ENCODE peak calls at places on chromosome 12, in five cellular contexts. D is tibial nerve, Q is fibroblast of lung, S is heart left ventricle, L is breast epithelium. X is an unnamed sample.

GRCh38 chr12:31756977-31757420 is 28.2 kb upstream of the AMN1 start:
- DNase-seq in D (no peak), Q (peak), S (no peak), L (no peak), X (no peak)

GRCh38 chr12:105047303-105047702 is 37.0 kb downstream of the ALDH1L2 start:
- DNase-seq in D (no peak), Q (no peak), S (no peak), L (no peak), X (no peak)

GRCh38 chr12:117322428-117322827 is 39.0 kb downstream of the NOS1 start:
- DNase-seq in D (no peak), Q (no peak), S (no peak), L (no peak), X (no peak)

GRCh38 chr12:85405781-85406522 is 125.9 kb downstream of the ALX1 start:
- DNase-seq in D (no peak), Q (peak), S (no peak), L (no peak), X (no peak)

GRCh38 chr12:16950041-16950677 is 344.2 kb upstream of the LMO3 start:
- DNase-seq in D (no peak), Q (no peak), S (no peak), L (no peak), X (no peak)

GRCh38 chr12:42969357-42969756 is 379.8 kb upstream of the PRICKLE1 start:
- DNase-seq in D (peak), Q (no peak), S (no peak), L (no peak), X (no peak)

GRCh38 chr12:123142518-123142840 is 8.4 kb downstream of the PITPNM2 start:
- DNase-seq in D (no peak), Q (no peak), S (no peak), L (no peak), X (no peak)

GRCh38 chr12:71865166-71865713 is 25.7 kb downstream of the TBC1D15 start:
- DNase-seq in D (no peak), Q (peak), S (no peak), L (no peak), X (no peak)

GRCh38 chr12:41972196-41972994 is 172.3 kb downstream of the GXYLT1 start:
- DNase-seq in D (no peak), Q (peak), S (no peak), L (no peak), X (no peak)

GRCh38 chr12:69284131-69284530 is 44.8 kb downstream of the CPSF6 start:
- DNase-seq in D (peak), Q (peak), S (peak), L (no peak), X (peak)

GRCh38 chr12:98151984-98152383 is 363.4 kb upstream of the TMPO start:
- DNase-seq in D (no peak), Q (no peak), S (no peak), L (no peak), X (no peak)

GRCh38 chr12:98151105-98151504 is 364.3 kb upstream of the TMPO start:
- DNase-seq in D (no peak), Q (no peak), S (no peak), L (no peak), X (no peak)

GRCh38 chr12:98156697-98157096 is 358.7 kb upstream of the TMPO start:
- DNase-seq in D (no peak), Q (no peak), S (no peak), L (no peak), X (no peak)

GRCh38 chr12:98149270-98149669 is 366.1 kb upstream of the TMPO start:
- DNase-seq in D (no peak), Q (no peak), S (no peak), L (no peak), X (no peak)

GRCh38 chr12:98154850-98155249 is 360.5 kb upstream of the TMPO start:
- DNase-seq in D (no peak), Q (peak), S (no peak), L (no peak), X (no peak)
- TF ChIP-seq CTCF in D (no peak), Q (no peak), S (peak), L (peak), X (no peak)

GRCh38 chr12:92943482-92944250 is 14.6 kb upstream of the EEA1 start:
- DNase-seq in D (no peak), Q (peak), S (no peak), L (no peak), X (no peak)
- TF ChIP-seq CTCF in D (no peak), Q (no peak), S (peak), L (no peak), X (no peak)

DNA sequence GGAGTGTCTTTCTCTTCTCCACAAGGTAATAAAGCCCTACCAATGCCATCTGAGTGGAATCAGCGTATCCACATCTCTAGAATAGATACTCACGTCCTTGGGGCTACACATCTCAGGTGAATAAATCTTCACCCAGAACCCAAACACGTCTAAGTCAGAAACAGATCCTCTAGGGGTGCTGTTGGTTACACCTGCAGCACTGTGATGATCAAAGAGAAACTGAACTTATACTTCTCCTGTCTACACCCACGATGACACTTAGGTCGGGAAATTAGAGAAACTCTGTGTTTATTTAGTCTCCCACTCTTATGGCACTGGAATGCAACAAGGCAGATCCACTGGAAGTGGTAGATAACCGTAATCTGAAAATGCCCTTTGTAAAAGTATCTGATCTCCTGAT is 46.2 kb downstream of the WIF1 start:
- DNase-seq in D (no peak), Q (no peak), S (no peak), L (no peak), X (no peak)
- TF ChIP-seq CTCF in D (no peak), Q (no peak), S (no peak), L (no peak), X (no peak)

DNA sequence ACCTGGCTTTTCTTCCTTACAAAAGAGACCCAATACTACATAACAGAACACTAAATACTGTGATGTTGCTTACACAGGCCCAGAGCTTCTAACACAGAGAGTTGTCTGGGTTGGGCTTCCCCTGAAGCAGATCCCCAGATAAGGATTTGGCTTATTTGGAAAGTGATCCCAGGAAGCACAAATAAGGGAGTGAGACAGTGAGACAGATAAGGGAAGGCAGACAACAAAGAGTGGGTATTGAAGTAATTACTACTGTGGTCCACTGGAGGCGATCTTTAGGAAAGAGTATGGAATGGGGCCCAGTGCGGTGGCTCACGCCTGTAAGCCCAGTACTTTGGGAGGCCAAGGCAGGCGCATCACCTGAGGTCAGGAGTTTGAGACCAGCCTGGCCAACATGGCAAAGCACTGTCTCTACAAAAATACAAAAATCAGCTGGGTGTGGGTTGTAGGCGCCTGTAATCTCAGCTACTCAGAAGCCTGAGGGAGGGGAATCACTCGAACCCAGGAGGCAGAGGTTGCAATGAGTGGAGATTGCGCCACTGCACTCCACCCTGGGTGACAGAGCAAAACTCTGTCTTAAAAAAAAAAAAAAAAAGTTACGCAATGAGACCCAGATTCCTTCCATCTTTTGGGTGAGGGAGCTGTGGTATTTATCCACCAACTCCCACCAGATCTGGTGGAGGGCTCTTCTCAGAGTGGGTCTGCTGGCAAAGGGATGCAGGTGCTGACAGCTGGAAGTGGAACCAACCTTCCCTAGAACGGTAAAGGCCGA is 10.2 kb upstream of the C12orf43 start:
- DNase-seq in D (no peak), Q (no peak), S (no peak), L (no peak), X (no peak)
- TF ChIP-seq CTCF in D (no peak), Q (no peak), S (no peak), L (no peak), X (no peak)

DNA sequence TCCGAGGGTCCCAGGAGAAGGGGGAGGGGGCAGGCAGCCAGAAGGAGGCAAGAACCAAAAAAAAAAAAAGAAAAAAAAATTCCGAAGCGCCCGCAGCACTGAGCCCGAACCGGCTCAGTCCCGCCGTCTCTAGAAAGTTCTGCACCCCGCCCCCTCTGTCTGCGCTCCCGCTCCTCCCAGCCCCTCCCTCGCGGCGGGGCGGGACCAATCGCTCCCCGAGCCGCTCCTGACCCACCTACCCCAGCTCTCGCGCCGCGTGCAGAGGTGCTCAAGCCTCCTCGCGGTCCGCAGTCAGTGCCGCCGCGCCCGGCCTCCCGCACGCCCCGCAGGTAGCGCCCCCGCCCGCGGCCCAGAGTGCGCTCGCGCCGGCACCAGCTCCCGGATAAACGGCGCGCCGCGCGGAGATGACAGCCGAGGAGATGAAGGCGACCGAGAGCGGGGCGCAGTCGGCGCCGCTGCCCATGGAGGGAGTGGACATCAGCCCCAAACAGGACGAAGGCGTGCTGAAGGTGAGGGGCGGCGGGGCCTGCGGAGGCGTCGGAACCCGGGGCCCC is at the start of gene FKBP4:
- DNase-seq in D (peak), Q (peak), S (peak), L (peak), X (peak)
- TF ChIP-seq CTCF in D (no peak), Q (no peak), S (no peak), L (no peak), X (no peak)

GRCh38 chr12:116194935-116195431 is 82.5 kb downstream of the MED13L start:
- DNase-seq in D (no peak), Q (no peak), S (no peak), L (no peak), X (no peak)
- TF ChIP-seq CTCF in D (no peak), Q (no peak), S (no peak), L (no peak), X (no peak)